ENCODE peak calls at places on chromosome 10, in six cellular contexts. L is GM12891, Z is adrenal gland, Y is spleen, E is ovary, R is stomach. X is an unnamed sample.

GRCh38 chr10:88934900-88935672 is 17.5 kb downstream of the ACTA2 start:
- DNase-seq in R (peak), L (no peak), Z (peak), E (peak), Y (peak), X (peak)

GRCh38 chr10:27893320-27894014 is 105.4 kb downstream of the ODAD2 start:
- DNase-seq in E (no peak), R (no peak), Y (no peak), Z (no peak), L (no peak), X (no peak)

GRCh38 chr10:71531485-71532446 is 135.0 kb downstream of the CDH23 start:
- DNase-seq in E (no peak), R (no peak), Z (no peak), L (peak), Y (no peak), X (no peak)

GRCh38 chr10:73785721-73786511 is 510 bp downstream of the ZSWIM8 start:
- DNase-seq in E (no peak), L (no peak), Y (peak), Z (peak), R (peak), X (peak)

GRCh38 chr10:12181065-12181775 is 14.5 kb downstream of the NUDT5 start:
- DNase-seq in L (no peak), E (no peak), Y (peak), Z (no peak), R (peak), X (no peak)

GRCh38 chr10:80186364-80187012 is 18.8 kb downstream of the ANXA11 start:
- DNase-seq in Y (no peak), E (no peak), Z (peak), L (no peak), R (peak), X (no peak)

GRCh38 chr10:15313844-15314243 is 57.2 kb downstream of the FAM171A1 start:
- DNase-seq in R (no peak), E (no peak), Z (peak), Y (no peak), L (no peak), X (peak)

GRCh38 chr10:86289577-86289868 is 77.1 kb downstream of the GRID1 start:
- DNase-seq in R (peak), Y (peak), L (no peak), E (no peak), Z (no peak), X (no peak)

GRCh38 chr10:11539191-11539868 is 72.1 kb downstream of the USP6NL start:
- DNase-seq in L (no peak), R (no peak), E (no peak), Z (no peak), Y (no peak), X (peak)

GRCh38 chr10:87038286-87038717 is 18.2 kb downstream of the FAM25A start:
- DNase-seq in R (no peak), L (no peak), Y (no peak), Z (no peak), E (no peak), X (peak)

GRCh38 chr10:75099952-75100763 is 11.3 kb upstream of the SAMD8 start:
- DNase-seq in E (peak), R (peak), Z (peak), Y (peak), L (peak), X (peak)

GRCh38 chr10:17233534-17233933 is 5.5 kb downstream of the VIM start:
- DNase-seq in Z (no peak), E (peak), L (no peak), R (no peak), Y (no peak), X (no peak)

GRCh38 chr10:17235136-17235535 is 7.1 kb downstream of the VIM start:
- DNase-seq in Y (no peak), E (no peak), Z (no peak), R (no peak), L (no peak), X (no peak)

GRCh38 chr10:17234541-17234940 is 6.5 kb downstream of the VIM start:
- DNase-seq in L (no peak), Y (no peak), R (no peak), E (no peak), Z (no peak), X (no peak)

GRCh38 chr10:17229967-17230682 is 2.1 kb downstream of the VIM start:
- DNase-seq in L (no peak), E (peak), Z (peak), R (peak), Y (peak), X (peak)

DNA sequence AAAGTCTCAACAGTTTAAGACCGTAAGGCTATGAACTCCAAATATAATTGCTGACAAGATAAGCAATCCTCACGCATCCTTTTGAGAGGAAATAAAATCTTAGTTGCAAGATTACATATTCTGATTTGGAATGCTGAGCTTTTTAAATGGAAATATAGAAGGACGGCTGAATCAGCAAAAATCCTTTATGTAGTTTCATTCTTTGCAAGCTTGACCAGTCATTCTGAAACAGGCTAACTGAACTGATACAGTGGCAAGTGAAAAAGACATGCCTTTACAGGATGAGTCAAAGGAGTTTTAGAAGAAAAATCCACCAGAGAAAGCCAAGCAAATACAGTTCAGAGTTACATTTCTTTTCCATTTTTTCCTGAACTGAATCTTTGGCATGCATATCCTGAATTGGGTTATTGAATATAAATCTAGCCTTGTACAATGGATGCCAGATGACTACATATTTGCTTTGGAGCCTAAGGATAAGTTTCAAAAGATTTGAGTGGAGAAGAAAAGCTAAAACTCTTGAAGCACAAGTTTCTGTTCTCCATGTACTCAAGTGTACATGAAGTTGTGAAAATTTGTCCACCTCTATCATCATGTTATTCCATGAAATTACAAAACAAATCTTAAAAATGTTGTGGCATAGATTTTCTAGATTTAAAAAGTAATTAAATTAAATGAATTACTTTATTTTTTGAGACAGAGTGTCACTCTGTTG is 4.4 kb downstream of the VIM start:
- DNase-seq in L (no peak), E (no peak), Z (no peak), Y (no peak), R (no peak), X (no peak)
- TF ChIP-seq POLR2A in L (no peak), E (peak), Z (no peak), Y (no peak), R (no peak), X (no peak)

GRCh38 chr10:42551582-42552187 is 86.7 kb downstream of the ZNF33B start:
- DNase-seq in E (peak), Y (peak), R (no peak), L (no peak), Z (no peak), X (peak)

GRCh38 chr10:42553064-42553407 is 85.3 kb downstream of the ZNF33B start:
- DNase-seq in E (no peak), Z (no peak), R (no peak), L (no peak), Y (peak), X (no peak)

GRCh38 chr10:42549851-42550250 is 88.5 kb downstream of the ZNF33B start:
- DNase-seq in L (no peak), R (no peak), Y (no peak), E (no peak), Z (no peak), X (no peak)

GRCh38 chr10:42548254-42548653 is 90.1 kb downstream of the ZNF33B start:
- DNase-seq in Z (no peak), L (no peak), E (no peak), Y (no peak), R (no peak), X (no peak)

GRCh38 chr10:42552188-42553063 is 85.9 kb downstream of the ZNF33B start:
- DNase-seq in E (peak), Z (peak), L (peak), R (peak), Y (peak), X (peak)
- TF ChIP-seq POLR2A in E (peak), Z (peak), L (no peak), R (no peak), Y (no peak), X (peak)

GRCh38 chr10:110860576-110861241 is 11.0 kb upstream of the PDCD4 start:
- DNase-seq in L (no peak), Z (no peak), E (no peak), Y (peak), R (no peak), X (no peak)
- TF ChIP-seq POLR2A in L (no peak), Z (no peak), E (no peak), Y (no peak), R (no peak), X (no peak)

GRCh38 chr10:70430489-70431445 is 10.7 kb downstream of the NODAL start:
- DNase-seq in R (peak), Y (no peak), E (peak), Z (peak), L (no peak), X (no peak)
- TF ChIP-seq POLR2A in R (no peak), Y (no peak), E (no peak), Z (no peak), L (no peak), X (no peak)

GRCh38 chr10:133351408-133352318 is 4.5 kb downstream of the PRAP1 start:
- DNase-seq in Y (no peak), R (no peak), E (no peak), L (no peak), Z (no peak), X (no peak)
- TF ChIP-seq POLR2A in Y (no peak), R (no peak), E (no peak), L (no peak), Z (no peak), X (no peak)

GRCh38 chr10:113454341-113455061 is 98.4 kb upstream of the HABP2 start:
- DNase-seq in Z (peak), R (peak), L (peak), Y (no peak), E (peak), X (peak)
- TF ChIP-seq POLR2A in Z (no peak), R (no peak), L (no peak), Y (no peak), E (no peak), X (no peak)

X was measured in erythroblast.